ENCODE peak calls at places on chromosomes 2 and 18, in four cellular contexts. P is fibroblast of lung, L is astrocyte, S is keratinocyte. K is an unnamed sample.

GRCh38 chr2:18829331-18829902 is 240.0 kb upstream of the NT5C1B start:
- DNase-seq in L (peak), P (peak), S (no peak), K (peak)

GRCh38 chr2:172704072-172704936 is 31.3 kb upstream of the RAPGEF4 start:
- DNase-seq in L (no peak), S (no peak), P (peak), K (peak)

GRCh38 chr2:9217838-9218770 is 11.5 kb downstream of the ASAP2 start:
- DNase-seq in S (no peak), P (no peak), L (no peak), K (no peak)

GRCh38 chr18:36352384-36352783 is 54.9 kb downstream of the FHOD3 start:
- DNase-seq in S (no peak), P (peak), L (peak), K (peak)

GRCh38 chr2:102789349-102790085 is 27.7 kb downstream of the TMEM182 start:
- DNase-seq in P (no peak), S (no peak), L (no peak), K (no peak)

GRCh38 chr2:238945433-238946150 is 97.7 kb downstream of the TWIST2 start:
- DNase-seq in P (peak), L (peak), S (no peak), K (peak)

GRCh38 chr2:219178377-219179175 is 501 bp downstream of the RETREG2 start:
- DNase-seq in P (no peak), S (no peak), L (peak), K (peak)

GRCh38 chr2:196592331-196592911 is 47.1 kb upstream of the CCDC150 start:
- DNase-seq in S (no peak), L (peak), P (peak), K (peak)

GRCh38 chr2:184554736-184555135 is 43.6 kb upstream of the ZNF804A start:
- DNase-seq in S (peak), L (peak), P (no peak), K (peak)

GRCh38 chr2:97718051-97718882 is 4.9 kb downstream of the ZAP70 start:
- DNase-seq in P (no peak), L (no peak), S (no peak), K (no peak)

GRCh38 chr2:187567126-187567525 is 12.9 kb upstream of the TFPI start:
- DNase-seq in P (peak), L (no peak), S (no peak), K (peak)

GRCh38 chr18:79819064-79819725 is 21.5 kb downstream of the KCNG2 start:
- DNase-seq in L (no peak), S (no peak), P (no peak), K (no peak)

GRCh38 chr2:164651361-164651760 is 30.1 kb upstream of the GRB14 start:
- DNase-seq in P (no peak), S (no peak), L (no peak), K (no peak)

GRCh38 chr2:27664245-27664574 is 521 bp downstream of the SLC4A1AP start:
- DNase-seq in S (no peak), L (no peak), P (no peak), K (no peak)

GRCh38 chr18:63161728-63162195 is 157.8 kb downstream of the BCL2 start:
- DNase-seq in S (peak), L (peak), P (peak), K (peak)

GRCh38 chr2:149375801-149376349 is 45.5 kb downstream of the LYPD6 start:
- DNase-seq in L (peak), P (no peak), S (no peak), K (peak)

GRCh38 chr2:41785623-41786022 is 262.2 kb upstream of the PKDCC start:
- DNase-seq in P (no peak), L (no peak), S (no peak), K (no peak)

GRCh38 chr2:173680574-173680973 is 284.6 kb downstream of the SP3 start:
- DNase-seq in P (no peak), L (no peak), S (no peak), K (peak)

GRCh38 chr18:9629709-9630108 is 15.3 kb upstream of the PPP4R1 start:
- DNase-seq in L (peak), P (no peak), S (no peak), K (peak)

GRCh38 chr18:10420561-10421352 is 33.7 kb upstream of the APCDD1 start:
- DNase-seq in P (peak), L (peak), S (peak), K (peak)

GRCh38 chr18:6207119-6207518 is 207.6 kb downstream of the L3MBTL4 start:
- DNase-seq in S (no peak), P (no peak), L (no peak), K (no peak)

GRCh38 chr2:160510617-160511016 is 17.0 kb upstream of the RBMS1 start:
- DNase-seq in S (no peak), P (no peak), L (no peak), K (peak)

GRCh38 chr2:109537565-109538221 is 76.1 kb downstream of the SEPTIN10 start:
- DNase-seq in S (no peak), P (peak), L (peak), K (no peak)

GRCh38 chr2:112074506-112074905 is 19.4 kb downstream of the TMEM87B start:
- DNase-seq in L (peak), S (no peak), P (no peak), K (peak)

GRCh38 chr2:174492963-174493431 is 6.2 kb upstream of the GPR155 start:
- DNase-seq in S (no peak), L (no peak), P (no peak), K (no peak)

GRCh38 chr18:27656167-27656778 is 471.2 kb upstream of the CHST9 start:
- DNase-seq in S (peak), L (peak), P (no peak), K (no peak)

GRCh38 chr2:54331095-54331835 is 75.2 kb upstream of the TSPYL6 start:
- DNase-seq in P (no peak), L (no peak), S (no peak), K (no peak)

GRCh38 chr2:128446049-128446811 is 127.6 kb upstream of the HS6ST1 start:
- DNase-seq in L (no peak), S (no peak), P (no peak), K (no peak)

GRCh38 chr2:217610411-217610814 is 392.4 kb downstream of the TNS1 start:
- DNase-seq in S (no peak), P (no peak), L (no peak), K (no peak)

GRCh38 chr2:221202431-221202830 is 369.7 kb downstream of the EPHA4 start:
- DNase-seq in P (no peak), S (no peak), L (no peak), K (no peak)

GRCh38 chr18:61551586-61551985 is 218.4 kb downstream of the CDH20 start:
- DNase-seq in P (peak), L (peak), S (no peak), K (peak)

GRCh38 chr2:237900891-237901831 is 41.7 kb downstream of the RAMP1 start:
- DNase-seq in S (no peak), L (no peak), P (no peak), K (no peak)

GRCh38 chr2:168210898-168211570 is 36.4 kb downstream of the STK39 start:
- DNase-seq in S (peak), L (peak), P (peak), K (peak)

GRCh38 chr18:394276-394996 is 106.1 kb downstream of the COLEC12 start:
- DNase-seq in S (no peak), L (no peak), P (no peak), K (peak)

GRCh38 chr2:101463458-101463857 is 11.5 kb downstream of the RFX8 start:
- DNase-seq in S (no peak), P (no peak), L (no peak), K (no peak)

GRCh38 chr2:101464841-101465240 is 10.1 kb downstream of the RFX8 start:
- DNase-seq in P (peak), L (no peak), S (no peak), K (peak)

GRCh38 chr2:101467306-101467705 is 7.6 kb downstream of the RFX8 start:
- DNase-seq in P (peak), S (no peak), L (peak), K (no peak)

GRCh38 chr2:101466426-101466825 is 8.5 kb downstream of the RFX8 start:
- DNase-seq in S (no peak), P (peak), L (no peak), K (no peak)

DNA sequence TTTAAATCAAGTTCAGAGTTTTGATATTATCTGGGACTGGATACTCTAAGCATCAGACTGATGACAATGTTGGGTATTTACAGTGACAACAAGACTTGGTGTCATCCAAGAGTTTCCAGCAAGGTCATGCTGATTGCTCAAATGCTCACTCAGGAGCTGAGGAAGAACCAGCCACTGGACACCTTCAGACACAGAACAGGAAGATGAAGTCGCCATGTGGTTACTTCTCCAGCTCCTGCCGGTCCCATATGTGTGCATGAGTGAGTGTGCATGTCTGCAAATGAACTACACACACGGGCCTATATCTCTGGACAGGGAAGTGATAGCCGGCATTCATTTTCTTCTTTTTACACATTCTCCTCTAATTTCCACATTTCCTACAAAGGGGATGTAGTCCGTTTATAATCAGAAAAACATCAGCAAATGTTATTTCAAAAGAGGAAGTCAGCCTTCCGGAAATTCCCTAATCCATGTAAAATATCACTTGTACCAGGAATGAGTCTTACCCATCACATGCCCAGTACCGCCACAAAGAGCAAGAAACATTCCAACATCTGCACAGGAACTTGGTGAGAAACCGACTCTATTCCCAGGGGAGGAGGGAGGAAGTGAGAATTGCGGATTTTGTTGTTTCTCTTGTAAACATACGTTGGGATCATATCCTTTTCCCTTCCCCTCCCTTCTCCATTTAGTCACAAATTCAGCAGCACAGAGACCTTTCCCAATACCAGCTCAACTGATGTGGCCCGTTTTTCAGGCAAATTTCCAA is 10.8 kb downstream of the RFX8 start:
- DNase-seq in L (peak), P (peak), S (no peak), K (peak)
- H3K9ac ChIP-seq in L (no peak), P (peak), S (no peak), K (peak)

GRCh38 chr2:40405440-40405839 is 46.5 kb downstream of the SLC8A1 start:
- DNase-seq in L (peak), S (no peak), P (no peak), K (peak)
- H3K9ac ChIP-seq in L (no peak), S (no peak), P (no peak), K (no peak)

DNA sequence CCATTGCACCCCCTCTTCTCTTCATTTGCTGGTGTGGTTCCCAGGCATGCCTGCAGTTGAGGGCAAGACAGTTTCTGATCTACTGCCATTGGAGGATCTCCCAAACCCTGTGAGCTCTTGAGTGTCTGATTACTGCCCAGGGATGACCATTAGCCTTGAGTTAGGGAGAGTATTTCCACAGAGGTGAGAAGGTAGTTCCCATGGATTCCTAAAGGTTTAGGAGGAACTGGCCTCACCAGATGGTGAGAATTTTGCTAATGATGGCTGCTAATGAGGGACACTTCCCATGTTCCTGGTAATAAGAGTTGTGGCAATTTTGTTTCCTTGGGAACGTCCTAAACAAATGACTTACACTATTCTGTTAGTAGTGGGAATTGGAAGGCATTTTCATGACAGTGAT is 42.5 kb downstream of the PTPRM start:
- DNase-seq in P (no peak), S (no peak), L (no peak), K (no peak)
- H3K9ac ChIP-seq in P (no peak), S (no peak), L (peak), K (peak)

GRCh38 chr2:200306969-200307811 is 697 bp downstream of the SPATS2L start:
- DNase-seq in S (no peak), P (peak), L (no peak), K (peak)

GRCh38 chr2:200308421-200309295 is 2.2 kb downstream of the SPATS2L start:
- DNase-seq in S (no peak), L (peak), P (peak), K (peak)

GRCh38 chr2:200305797-200306718 is at the start of gene SPATS2L:
- DNase-seq in L (peak), S (no peak), P (peak), K (peak)

GRCh38 chr2:200308001-200308400 is 1.5 kb downstream of the SPATS2L start:
- DNase-seq in S (no peak), P (peak), L (peak), K (peak)

GRCh38 chr2:200306719-200306968 is 151 bp downstream of the SPATS2L start:
- DNase-seq in L (no peak), P (no peak), S (no peak), K (no peak)
- H3K9ac ChIP-seq in L (peak), P (peak), S (peak), K (peak)

GRCh38 chr2:36451512-36451911 is 95.9 kb downstream of the CRIM1 start:
- DNase-seq in S (no peak), P (peak), L (peak), K (no peak)
- H3K9ac ChIP-seq in S (no peak), P (no peak), L (peak), K (peak)

GRCh38 chr2:230658577-230658876 is 54.1 kb upstream of the CAB39 start:
- DNase-seq in L (no peak), S (no peak), P (no peak), K (no peak)
- H3K9ac ChIP-seq in L (no peak), S (no peak), P (no peak), K (no peak)

DNA sequence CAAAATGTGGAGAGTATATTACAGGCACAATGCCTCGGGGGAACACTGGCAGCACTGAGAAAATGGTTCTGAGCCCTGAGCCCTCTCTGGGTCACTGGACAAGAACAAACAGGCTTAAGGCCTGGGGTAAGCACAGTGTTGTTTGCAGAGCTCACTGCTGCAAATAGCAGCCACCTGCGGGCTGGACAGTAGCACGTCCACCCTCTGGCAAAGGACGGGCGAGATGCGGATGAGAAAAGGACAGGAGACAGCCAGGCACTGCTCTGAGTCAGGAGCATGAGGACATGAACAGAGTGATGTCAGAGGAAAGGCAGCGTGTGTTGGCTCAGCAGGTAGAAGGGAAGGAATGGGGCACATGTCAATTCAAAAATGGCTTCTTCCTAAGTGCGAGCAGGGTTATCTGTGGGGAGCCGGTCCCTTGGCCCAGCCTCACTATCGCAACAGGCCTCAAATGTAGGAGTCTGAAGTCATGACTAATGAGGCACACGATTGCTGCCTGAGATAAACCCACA is 25.9 kb upstream of the NEB start:
- DNase-seq in L (peak), S (no peak), P (no peak), K (no peak)
- H3K9ac ChIP-seq in L (no peak), S (no peak), P (no peak), K (no peak)

DNA sequence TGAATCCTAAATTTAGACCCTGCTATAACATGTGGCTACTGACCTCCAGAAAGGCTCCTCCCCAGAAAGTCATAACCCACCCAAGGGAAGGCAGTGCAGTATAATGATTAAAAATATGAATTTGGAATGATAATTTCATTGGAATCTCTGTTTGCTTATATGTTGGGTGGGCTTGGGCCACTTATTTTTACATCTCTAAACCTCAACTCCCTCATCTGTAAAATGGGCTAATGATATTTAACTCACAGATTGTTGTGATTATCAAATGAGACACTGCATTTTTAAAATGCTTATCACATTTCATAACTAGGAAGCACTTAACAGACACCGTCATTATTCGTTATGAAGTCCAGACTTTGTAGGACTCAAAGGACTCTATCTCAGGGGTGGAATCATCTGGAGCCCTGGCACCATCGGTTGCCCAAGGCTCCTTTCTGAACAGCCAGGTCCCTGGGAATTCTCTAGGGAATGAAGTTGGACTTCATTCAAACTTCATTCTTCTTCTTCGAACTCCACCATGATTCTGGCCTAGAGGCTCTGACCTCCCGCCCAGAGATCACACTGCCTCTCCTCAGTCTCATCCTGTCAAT is 33.1 kb upstream of the RMDN2 start:
- DNase-seq in S (no peak), P (no peak), L (no peak), K (peak)
- H3K9ac ChIP-seq in S (no peak), P (no peak), L (no peak), K (no peak)

GRCh38 chr2:64654993-64655666 is 1.4 kb upstream of the SERTAD2 start:
- DNase-seq in L (no peak), S (no peak), P (no peak), K (peak)
- H3K9ac ChIP-seq in L (peak), S (peak), P (no peak), K (peak)

GRCh38 chr18:73235491-73235890 is 367.7 kb upstream of the NETO1 start:
- DNase-seq in S (peak), L (peak), P (peak), K (peak)
- H3K9ac ChIP-seq in S (no peak), L (peak), P (no peak), K (no peak)

K was measured in adipocyte.